ENCODE peak calls at places on chromosome 15, in four cellular contexts. C, Q, I and F are unnamed samples.

GRCh38 chr15:79399591-79399990 is 32.5 kb upstream of the MINAR1 start:
- DNase-seq in Q (no peak), I (no peak), C (no peak), F (no peak)

GRCh38 chr15:42461261-42461660 is 29.7 kb downstream of the ZNF106 start:
- DNase-seq in Q (no peak), I (no peak), C (no peak), F (no peak)

GRCh38 chr15:41530363-41530956 is 13.6 kb downstream of the RPAP1 start:
- DNase-seq in C (no peak), Q (no peak), I (no peak), F (no peak)

GRCh38 chr15:73700041-73700842 is 16.1 kb downstream of the CD276 start:
- DNase-seq in C (peak), I (peak), Q (peak), F (peak)

GRCh38 chr15:36370735-36371115 is 208.7 kb upstream of the CDIN1 start:
- DNase-seq in C (no peak), Q (peak), I (no peak), F (no peak)

GRCh38 chr15:87873501-87873900 is 383.0 kb downstream of the NTRK3 start:
- DNase-seq in I (no peak), C (no peak), Q (peak), F (no peak)

GRCh38 chr15:81939604-81940440 is 106.0 kb downstream of the MEX3B start:
- DNase-seq in C (no peak), I (no peak), Q (peak), F (no peak)

GRCh38 chr15:67680645-67681044 is 138.1 kb downstream of the MAP2K5 start:
- DNase-seq in Q (peak), I (no peak), C (no peak), F (no peak)

GRCh38 chr15:59918994-59919951 is 84.8 kb upstream of the FOXB1 start:
- DNase-seq in Q (peak), C (no peak), I (no peak), F (no peak)

GRCh38 chr15:100928632-100929280 is 9.6 kb downstream of the LRRK1 start:
- DNase-seq in C (no peak), Q (no peak), I (no peak), F (no peak)

GRCh38 chr15:78750566-78750965 is 60.7 kb downstream of the ADAMTS7 start:
- DNase-seq in Q (no peak), I (peak), C (no peak), F (no peak)

GRCh38 chr15:85788796-85789495 is 5.8 kb downstream of the KLHL25 start:
- DNase-seq in I (no peak), Q (no peak), C (no peak), F (no peak)

GRCh38 chr15:65960586-65960985 is 91.3 kb downstream of the RAB11A start:
- DNase-seq in Q (no peak), I (no peak), C (no peak), F (no peak)

GRCh38 chr15:85500060-85500708 is 119.8 kb downstream of the AKAP13 start:
- DNase-seq in Q (no peak), I (no peak), C (no peak), F (no peak)

GRCh38 chr15:89494941-89495637 is 1.3 kb downstream of the RHCG start:
- DNase-seq in Q (no peak), C (no peak), I (no peak), F (no peak)

GRCh38 chr15:80031841-80032240 is 27.6 kb upstream of the ZFAND6 start:
- DNase-seq in C (no peak), Q (no peak), I (no peak), F (no peak)

GRCh38 chr15:37891754-37892368 is 42.6 kb upstream of the TMCO5A start:
- DNase-seq in Q (peak), I (no peak), C (no peak), F (no peak)

GRCh38 chr15:81074773-81075172 is 59.3 kb upstream of the CFAP161 start:
- DNase-seq in Q (no peak), C (no peak), I (no peak), F (no peak)

GRCh38 chr15:57647791-57648130 is 56.1 kb downstream of the MYZAP start:
- DNase-seq in I (peak), C (no peak), Q (peak), F (no peak)

GRCh38 chr15:88472225-88472624 is 4.7 kb downstream of the MRPS11 start:
- DNase-seq in Q (no peak), I (no peak), C (no peak), F (no peak)

GRCh38 chr15:60696523-60696859 is 217.5 kb upstream of the ICE2 start:
- DNase-seq in Q (no peak), C (no peak), I (no peak), F (no peak)

GRCh38 chr15:60091150-60091549 is 87.0 kb downstream of the FOXB1 start:
- DNase-seq in C (no peak), Q (peak), I (peak), F (no peak)

GRCh38 chr15:27027229-27027628 is 56.2 kb downstream of the GABRG3 start:
- DNase-seq in Q (no peak), C (no peak), I (no peak), F (no peak)

GRCh38 chr15:48178612-48178931 is 477 bp upstream of the MYEF2 start:
- DNase-seq in I (no peak), C (no peak), Q (no peak), F (no peak)
- H3K4me3 ChIP-seq in I (peak), C (peak), Q (peak), F (peak)

DNA sequence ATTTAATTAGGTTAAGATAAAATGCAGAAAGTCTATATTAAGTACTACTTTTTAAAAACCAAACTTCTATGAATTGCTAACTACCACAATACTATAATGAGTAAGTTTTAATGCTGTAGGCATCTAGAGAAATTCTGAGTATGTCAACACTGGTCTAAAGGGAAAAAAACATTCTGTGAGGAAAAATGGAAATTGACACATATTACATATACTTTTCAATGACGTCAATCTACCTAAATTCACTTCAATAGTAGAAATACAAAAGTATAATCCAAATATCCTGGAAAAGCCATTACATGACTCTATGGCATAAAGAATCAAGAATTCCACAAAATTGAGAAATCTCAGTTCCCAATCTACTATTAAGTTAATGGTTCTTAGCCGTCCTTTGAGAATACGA is 2.2 kb downstream of the SECISBP2L start:
- DNase-seq in Q (no peak), I (no peak), C (no peak), F (no peak)
- H3K4me3 ChIP-seq in Q (peak), I (peak), C (peak), F (no peak)

GRCh38 chr15:52785672-52786406 is 4.3 kb downstream of the ONECUT1 start:
- DNase-seq in C (no peak), I (no peak), Q (no peak), F (no peak)
- H3K4me3 ChIP-seq in C (no peak), I (no peak), Q (no peak), F (no peak)

GRCh38 chr15:51227967-51228783 is 110.2 kb downstream of the CYP19A1 start:
- DNase-seq in C (no peak), Q (peak), I (peak), F (no peak)
- H3K4me3 ChIP-seq in C (no peak), Q (no peak), I (no peak), F (no peak)

GRCh38 chr15:92869977-92870644 is 30.0 kb upstream of the CHD2 start:
- DNase-seq in C (no peak), I (no peak), Q (no peak), F (no peak)
- H3K4me3 ChIP-seq in C (no peak), I (no peak), Q (no peak), F (no peak)